ENCODE peak calls at places on chromosome 18, in four cellular contexts. One of them, this sample, is unnamed.
A peak's percentile ranks its signal among the peaks of the same experiment; 100 is the strongest.

GRCh38 chr18:63890950-63891304 is 3.4 kb downstream of the SERPINB2 start:
- DNase-seq in heart left ventricle: no peak
- DNase-seq in stomach: no peak
- DNase-seq in nephron progenitor cell: no peak
- DNase-seq in this sample: no peak

GRCh38 chr18:58928401-58928800 is 63.7 kb downstream of the ZNF532 start:
- DNase-seq in heart left ventricle: no peak
- DNase-seq in stomach: no peak
- DNase-seq in nephron progenitor cell: no peak
- DNase-seq in this sample: no peak

GRCh38 chr18:59767732-59768131 is 70.5 kb upstream of the CCBE1 start:
- DNase-seq in heart left ventricle: no peak
- DNase-seq in stomach: no peak
- DNase-seq in nephron progenitor cell: no peak
- DNase-seq in this sample: no peak

GRCh38 chr18:51235011-51235789 is 37.7 kb upstream of the MEX3C start:
- DNase-seq in heart left ventricle: no peak
- DNase-seq in stomach: no peak
- DNase-seq in nephron progenitor cell: no peak
- DNase-seq in this sample: no peak

GRCh38 chr18:49174478-49174877 is 223.7 kb upstream of the SMAD7 start:
- DNase-seq in heart left ventricle: no peak
- DNase-seq in stomach: no peak
- DNase-seq in nephron progenitor cell: no peak
- DNase-seq in this sample: no peak

GRCh38 chr18:54020346-54020745 is 204.1 kb downstream of the MBD2 start:
- DNase-seq in heart left ventricle: no peak
- DNase-seq in stomach: no peak
- DNase-seq in nephron progenitor cell: no peak
- DNase-seq in this sample: no peak

GRCh38 chr18:55833543-55833942 is 245.6 kb upstream of the TCF4 start:
- DNase-seq in heart left ventricle: no peak
- DNase-seq in stomach: no peak
- DNase-seq in nephron progenitor cell: no peak
- DNase-seq in this sample: no peak

GRCh38 chr18:12679183-12679786 is 21.4 kb upstream of the SPIRE1 start:
- DNase-seq in heart left ventricle: peak; percentile 71
- DNase-seq in stomach: no peak
- DNase-seq in nephron progenitor cell: peak; percentile 23
- DNase-seq in this sample: peak; percentile 63

GRCh38 chr18:55109818-55110414 is 150.7 kb upstream of the CCDC68 start:
- DNase-seq in heart left ventricle: no peak
- DNase-seq in stomach: no peak
- DNase-seq in nephron progenitor cell: no peak
- DNase-seq in this sample: no peak

GRCh38 chr18:34595673-34596072 is 114.4 kb upstream of the DTNA start:
- DNase-seq in heart left ventricle: no peak
- DNase-seq in stomach: no peak
- DNase-seq in nephron progenitor cell: peak; percentile 9
- DNase-seq in this sample: no peak

GRCh38 chr18:22408059-22408458 is 9.7 kb downstream of the CTAGE1 start:
- DNase-seq in heart left ventricle: no peak
- DNase-seq in stomach: no peak
- DNase-seq in nephron progenitor cell: no peak
- DNase-seq in this sample: no peak
- TF ChIP-seq CTCF in heart left ventricle: no peak
- TF ChIP-seq CTCF in stomach: no peak
- TF ChIP-seq CTCF in nephron progenitor cell: no peak
- TF ChIP-seq CTCF in this sample: peak; percentile 5

GRCh38 chr18:13800505-13801259 is 23.3 kb upstream of the MC5R start:
- DNase-seq in heart left ventricle: peak; percentile 85
- DNase-seq in stomach: peak; percentile 80
- DNase-seq in nephron progenitor cell: peak; percentile 75
- DNase-seq in this sample: peak; percentile 79
- TF ChIP-seq CTCF in heart left ventricle: peak; percentile 48
- TF ChIP-seq CTCF in stomach: peak; percentile 29
- TF ChIP-seq CTCF in nephron progenitor cell: peak; percentile 35
- TF ChIP-seq CTCF in this sample: no peak

DNA sequence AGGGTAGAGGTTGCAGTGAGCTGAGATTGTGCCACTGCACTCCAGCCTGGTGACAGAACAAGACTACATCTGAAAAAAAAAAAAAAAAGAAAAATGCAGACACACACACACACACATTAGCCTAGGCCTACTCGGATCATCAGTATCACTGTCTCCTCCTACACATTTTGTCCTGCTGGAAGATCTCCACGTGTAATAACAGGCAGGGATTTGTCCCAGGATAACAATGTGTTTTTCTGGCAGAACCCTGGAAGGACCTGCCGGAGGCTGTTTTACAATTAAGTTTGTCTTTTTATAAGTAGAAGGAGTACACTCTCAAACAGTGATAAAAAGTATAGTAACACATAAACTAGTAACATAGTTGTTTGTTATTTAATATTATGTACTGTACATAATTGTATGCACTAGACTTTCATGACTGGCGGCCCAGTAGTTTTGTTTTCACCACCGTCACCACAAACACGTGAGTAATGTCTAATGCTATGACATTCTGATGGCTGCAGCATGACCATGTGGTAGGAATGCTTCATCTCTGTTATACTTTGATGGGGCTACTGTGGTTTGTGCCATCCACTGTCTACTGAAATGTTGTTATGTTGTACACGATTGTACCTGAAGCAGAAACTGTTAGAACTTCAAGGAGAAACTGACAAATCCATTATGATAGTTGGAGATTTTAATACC is 130.6 kb downstream of the ATP9B start:
- DNase-seq in heart left ventricle: no peak
- DNase-seq in stomach: no peak
- DNase-seq in nephron progenitor cell: no peak
- DNase-seq in this sample: no peak
- TF ChIP-seq CTCF in heart left ventricle: no peak
- TF ChIP-seq CTCF in stomach: no peak
- TF ChIP-seq CTCF in nephron progenitor cell: no peak
- TF ChIP-seq CTCF in this sample: no peak

GRCh38 chr18:8507361-8507760 is 101.9 kb upstream of the RAB12 start:
- DNase-seq in heart left ventricle: no peak
- DNase-seq in stomach: no peak
- DNase-seq in nephron progenitor cell: peak; percentile 16
- DNase-seq in this sample: peak; percentile 27
- TF ChIP-seq CTCF in heart left ventricle: no peak
- TF ChIP-seq CTCF in stomach: no peak
- TF ChIP-seq CTCF in nephron progenitor cell: peak; percentile 41
- TF ChIP-seq CTCF in this sample: peak; percentile 58

GRCh38 chr18:41532344-41533086 is 422.5 kb upstream of the PIK3C3 start:
- DNase-seq in heart left ventricle: no peak
- DNase-seq in stomach: no peak
- DNase-seq in nephron progenitor cell: no peak
- DNase-seq in this sample: peak; percentile 5
- TF ChIP-seq CTCF in heart left ventricle: no peak
- TF ChIP-seq CTCF in stomach: no peak
- TF ChIP-seq CTCF in nephron progenitor cell: no peak
- TF ChIP-seq CTCF in this sample: no peak

This sample was measured in endothelial cell.